ENCODE peak calls at places on chromosomes 7 and 10, in eight cellular contexts. J, O, V, T, G, D, C and Q are unnamed samples.

GRCh38 chr7:24133691-24134090 is 150.3 kb upstream of the NPY start:
- DNase-seq in G (no peak), T (no peak), O (no peak), J (no peak), C (no peak), D (no peak), V (no peak), Q (no peak)

GRCh38 chr10:15189133-15189881 is 20.8 kb upstream of the NMT2 start:
- DNase-seq in D (no peak), V (no peak), G (no peak), C (peak), O (no peak), T (no peak), J (no peak), Q (no peak)

GRCh38 chr10:114337510-114338462 is 66.5 kb downstream of the AFAP1L2 start:
- DNase-seq in O (no peak), V (no peak), J (no peak), D (no peak), G (peak), T (no peak), C (no peak), Q (no peak)

GRCh38 chr10:67802767-67803538 is 35.0 kb downstream of the DNAJC12 start:
- DNase-seq in T (no peak), D (no peak), C (no peak), O (no peak), J (no peak), V (no peak), G (no peak), Q (no peak)

GRCh38 chr7:37683263-37684120 is at the start of gene GPR141:
- DNase-seq in O (peak), T (no peak), D (no peak), J (peak), G (no peak), C (no peak), V (peak), Q (peak)

GRCh38 chr10:105953056-105953455 is 1211.5 kb downstream of the SORCS1 start:
- DNase-seq in D (no peak), O (no peak), J (no peak), C (no peak), T (no peak), G (no peak), V (no peak), Q (no peak)

GRCh38 chr7:139995034-139995915 is 67.5 kb downstream of the PARP12 start:
- DNase-seq in C (no peak), V (no peak), T (no peak), G (peak), D (no peak), O (no peak), J (no peak), Q (no peak)

GRCh38 chr10:15300697-15301096 is 70.4 kb downstream of the FAM171A1 start:
- DNase-seq in J (no peak), D (no peak), C (no peak), V (no peak), T (no peak), O (no peak), G (no peak), Q (no peak)

GRCh38 chr7:133775201-133775600 is 351.9 kb upstream of the LRGUK start:
- DNase-seq in O (no peak), D (no peak), C (no peak), J (no peak), T (no peak), V (no peak), G (no peak), Q (no peak)

DNA sequence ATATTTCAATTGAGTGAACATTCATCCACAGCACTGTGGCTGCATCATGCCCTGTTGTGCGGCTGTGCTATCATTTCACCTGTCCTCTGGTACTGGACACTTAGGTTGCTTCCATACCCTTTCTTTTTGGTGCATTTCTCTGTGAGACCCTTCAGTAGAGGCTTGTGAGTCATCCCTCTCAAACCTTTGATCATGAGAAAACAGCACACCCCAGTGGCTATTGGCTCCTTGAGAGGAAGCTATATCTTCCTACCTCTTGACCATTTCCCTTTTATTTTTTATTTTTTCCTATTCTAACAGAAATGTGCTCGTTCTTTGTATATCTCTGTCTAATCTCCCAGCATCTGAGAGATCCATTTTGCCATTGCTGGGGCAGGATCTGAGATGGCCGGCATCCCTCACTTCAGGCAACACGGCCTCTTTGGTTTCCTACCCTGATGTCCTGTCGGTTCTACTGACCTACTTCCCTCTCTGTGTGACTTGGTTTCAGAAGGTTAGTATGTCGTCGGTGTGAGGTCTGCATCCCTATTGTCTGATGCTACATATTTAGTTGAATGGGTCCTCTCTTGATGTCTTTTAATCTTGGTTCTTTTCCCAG is 23.8 kb upstream of the PIK3AP1 start:
- DNase-seq in J (no peak), V (peak), D (peak), T (no peak), C (no peak), O (no peak), G (peak), Q (no peak)
- TF ChIP-seq CTCF in J (no peak), V (peak), D (peak), T (no peak), C (no peak), O (peak), G (peak), Q (peak)

DNA sequence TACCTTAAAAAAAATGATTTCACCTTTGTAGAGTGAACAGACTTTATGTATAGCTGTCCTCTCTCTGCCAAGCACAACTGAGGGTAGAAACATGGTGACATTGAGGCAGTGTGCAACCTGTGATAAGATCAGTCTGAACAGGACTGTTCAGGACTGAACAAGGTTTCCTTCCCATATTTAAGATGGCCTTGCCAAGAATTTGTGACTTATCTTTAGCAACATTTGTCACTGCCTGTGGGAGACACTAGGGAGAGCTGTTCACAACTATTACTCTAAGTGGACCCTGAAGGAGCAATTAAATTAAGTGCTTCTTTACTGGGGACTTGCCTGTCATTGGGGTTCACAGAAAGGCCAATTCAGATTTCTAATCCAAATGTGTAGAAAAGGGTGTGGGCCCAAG is 6.7 kb downstream of the OR13A1 start:
- DNase-seq in T (no peak), V (peak), C (no peak), D (no peak), O (no peak), J (no peak), G (no peak), Q (no peak)
- TF ChIP-seq CTCF in T (no peak), V (peak), C (no peak), D (no peak), O (no peak), J (no peak), G (no peak), Q (peak)

GRCh38 chr7:143376396-143376795 is 4.7 kb upstream of the ZYX start:
- DNase-seq in J (no peak), T (no peak), G (no peak), C (no peak), D (no peak), V (no peak), O (no peak), Q (no peak)

GRCh38 chr7:143372070-143372469 is 9.1 kb upstream of the ZYX start:
- DNase-seq in T (no peak), C (no peak), J (peak), G (no peak), D (no peak), V (peak), O (peak), Q (peak)

GRCh38 chr7:143375298-143376034 is 5.7 kb upstream of the ZYX start:
- DNase-seq in V (peak), C (no peak), T (no peak), O (no peak), J (no peak), G (no peak), D (no peak), Q (peak)

GRCh38 chr7:143374556-143374955 is 6.6 kb upstream of the ZYX start:
- DNase-seq in C (no peak), J (no peak), V (no peak), G (no peak), D (no peak), T (no peak), O (no peak), Q (no peak)

GRCh38 chr7:143373255-143373794 is 7.8 kb upstream of the ZYX start:
- DNase-seq in D (no peak), C (no peak), T (no peak), O (no peak), G (no peak), V (no peak), J (no peak), Q (no peak)
- TF ChIP-seq CTCF in D (peak), C (no peak), T (no peak), O (no peak), G (peak), V (no peak), J (no peak), Q (no peak)

DNA sequence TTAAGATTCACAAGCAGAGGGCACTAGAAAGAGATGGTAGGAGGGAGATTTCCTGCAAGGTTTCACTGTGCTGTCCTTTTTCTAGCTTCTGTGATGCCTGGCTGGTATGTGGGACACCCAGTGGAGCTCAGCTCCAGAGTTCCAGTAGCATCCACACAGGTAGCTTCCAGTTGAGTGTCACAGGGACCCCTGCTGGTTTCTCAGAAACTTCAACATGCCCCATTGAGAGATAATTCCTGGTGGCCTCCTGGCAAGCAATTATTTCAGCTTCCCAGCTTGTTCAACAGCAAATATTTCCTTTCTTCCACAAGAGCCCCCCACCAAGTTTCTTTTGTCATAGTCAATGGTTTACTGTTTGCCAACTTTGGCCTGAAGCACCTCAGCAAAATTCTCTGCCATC is 858.7 kb downstream of the REEP3 start:
- DNase-seq in J (no peak), T (no peak), G (no peak), D (no peak), O (no peak), V (no peak), C (no peak), Q (no peak)
- TF ChIP-seq CTCF in J (no peak), T (no peak), G (no peak), D (peak), O (no peak), V (no peak), C (no peak), Q (no peak)

GRCh38 chr7:48528689-48529088 is 357.4 kb downstream of the ABCA13 start:
- DNase-seq in G (no peak), D (no peak), C (no peak), V (peak), J (no peak), T (no peak), O (no peak), Q (no peak)
- TF ChIP-seq CTCF in G (no peak), D (no peak), C (no peak), V (peak), J (no peak), T (no peak), O (no peak), Q (no peak)

GRCh38 chr7:265192-265997 is 24.6 kb upstream of the FOXL3 start:
- DNase-seq in V (no peak), J (no peak), T (no peak), O (no peak), D (no peak), C (no peak), G (no peak), Q (no peak)

GRCh38 chr7:264541-265191 is 25.3 kb upstream of the FOXL3 start:
- DNase-seq in D (no peak), C (no peak), T (no peak), G (no peak), J (no peak), V (no peak), O (no peak), Q (no peak)

GRCh38 chr7:265998-266850 is 23.7 kb upstream of the FOXL3 start:
- DNase-seq in T (no peak), V (no peak), C (no peak), O (no peak), D (no peak), G (no peak), J (no peak), Q (no peak)

GRCh38 chr7:268991-269390 is 21.0 kb upstream of the FOXL3 start:
- DNase-seq in C (no peak), V (no peak), J (no peak), G (no peak), O (no peak), D (no peak), T (no peak), Q (no peak)

GRCh38 chr7:266851-267840 is 22.8 kb upstream of the FOXL3 start:
- DNase-seq in C (no peak), V (no peak), T (no peak), J (no peak), D (no peak), O (no peak), G (no peak), Q (no peak)
- TF ChIP-seq CTCF in C (no peak), V (no peak), T (no peak), J (peak), D (peak), O (peak), G (peak), Q (no peak)

GRCh38 chr10:93746844-93747284 is 10.9 kb upstream of the LGI1 start:
- DNase-seq in C (no peak), J (peak), T (no peak), D (peak), O (peak), G (peak), V (peak), Q (no peak)
- TF ChIP-seq CTCF in C (no peak), J (no peak), T (no peak), D (peak), O (no peak), G (peak), V (peak), Q (no peak)

GRCh38 chr7:138233189-138233588 is 156.9 kb downstream of the AKR1D1 start:
- DNase-seq in T (no peak), G (no peak), D (no peak), O (no peak), V (no peak), J (no peak), C (no peak), Q (no peak)
- TF ChIP-seq CTCF in T (no peak), G (no peak), D (no peak), O (no peak), V (no peak), J (no peak), C (no peak), Q (no peak)

DNA sequence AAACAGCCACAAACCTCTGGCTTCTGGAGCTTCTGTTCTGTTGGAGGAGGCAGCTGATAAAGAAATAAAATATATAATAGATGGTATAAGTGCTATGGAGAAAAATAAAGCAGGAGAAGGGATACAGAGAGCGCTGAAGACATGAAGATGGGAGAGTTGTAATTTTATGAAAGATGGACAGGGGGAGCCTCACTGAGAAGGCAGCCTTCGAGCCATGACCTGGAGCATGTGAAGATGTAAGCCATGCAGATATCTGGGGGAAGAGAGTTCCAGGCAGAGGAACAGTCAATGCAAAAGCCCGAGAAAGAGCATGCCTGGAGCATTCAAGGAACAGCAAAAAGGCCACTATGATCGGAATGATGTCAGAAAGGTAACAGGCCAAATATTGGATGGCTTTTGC is 187.5 kb downstream of the KIAA1217 start:
- DNase-seq in J (no peak), O (no peak), T (no peak), D (no peak), G (no peak), V (no peak), C (no peak), Q (no peak)
- TF ChIP-seq CTCF in J (no peak), O (no peak), T (no peak), D (peak), G (peak), V (no peak), C (no peak), Q (no peak)